ENCODE peak calls at places on chromosomes 4 and X, in five cellular contexts. One of them, this sample, is unnamed.

GRCh38 chrX:21132686-21133393 is 241.4 kb upstream of the CNKSR2 start:
- DNase-seq in ovary: no peak
- DNase-seq in thyroid gland: no peak
- DNase-seq in right atrium auricular region: no peak
- DNase-seq in CD8-positive, alpha-beta memory T cell: no peak
- DNase-seq in this sample: no peak

GRCh38 chrX:40132751-40133150 is 35.0 kb upstream of the BCOR start:
- DNase-seq in CD8-positive, alpha-beta memory T cell: no peak
- DNase-seq in ovary: peak; percentile 88
- DNase-seq in right atrium auricular region: peak; percentile 90
- DNase-seq in thyroid gland: peak; percentile 84
- DNase-seq in this sample: no peak

GRCh38 chrX:1491851-1492349 is 39.2 kb upstream of the ASMTL start:
- DNase-seq in ovary: no peak
- DNase-seq in CD8-positive, alpha-beta memory T cell: peak; percentile 65
- DNase-seq in thyroid gland: no peak
- DNase-seq in right atrium auricular region: no peak
- DNase-seq in this sample: no peak

GRCh38 chr4:168683595-168683994 is 186.7 kb downstream of the PALLD start:
- DNase-seq in CD8-positive, alpha-beta memory T cell: no peak
- DNase-seq in ovary: no peak
- DNase-seq in thyroid gland: no peak
- DNase-seq in right atrium auricular region: no peak
- DNase-seq in this sample: no peak

GRCh38 chr4:33052241-33052640 is 2332.1 kb downstream of the PCDH7 start:
- DNase-seq in ovary: no peak
- DNase-seq in thyroid gland: no peak
- DNase-seq in right atrium auricular region: no peak
- DNase-seq in CD8-positive, alpha-beta memory T cell: no peak
- DNase-seq in this sample: no peak

GRCh38 chrX:69504626-69505612 is 793 bp downstream of the NALF2 start:
- DNase-seq in thyroid gland: no peak
- DNase-seq in right atrium auricular region: no peak
- DNase-seq in ovary: no peak
- DNase-seq in CD8-positive, alpha-beta memory T cell: no peak
- DNase-seq in this sample: no peak

GRCh38 chr4:56622176-56622575 is 58.9 kb downstream of the HOPX start:
- DNase-seq in ovary: no peak
- DNase-seq in right atrium auricular region: no peak
- DNase-seq in thyroid gland: no peak
- DNase-seq in CD8-positive, alpha-beta memory T cell: no peak
- DNase-seq in this sample: peak; percentile 54

GRCh38 chr4:168119100-168119499 is 26.8 kb downstream of the ANXA10 start:
- DNase-seq in CD8-positive, alpha-beta memory T cell: no peak
- DNase-seq in ovary: no peak
- DNase-seq in right atrium auricular region: no peak
- DNase-seq in thyroid gland: no peak
- DNase-seq in this sample: no peak

GRCh38 chr4:113646456-113646809 is 115.1 kb downstream of the CAMK2D start:
- DNase-seq in CD8-positive, alpha-beta memory T cell: no peak
- DNase-seq in ovary: no peak
- DNase-seq in right atrium auricular region: no peak
- DNase-seq in thyroid gland: no peak
- DNase-seq in this sample: peak; percentile 6

GRCh38 chr4:142567199-142567598 is 278.9 kb downstream of the INPP4B start:
- DNase-seq in CD8-positive, alpha-beta memory T cell: peak; percentile 44
- DNase-seq in right atrium auricular region: no peak
- DNase-seq in ovary: no peak
- DNase-seq in thyroid gland: no peak
- DNase-seq in this sample: no peak

GRCh38 chr4:184792334-184792733 is 33.4 kb downstream of the ACSL1 start:
- DNase-seq in CD8-positive, alpha-beta memory T cell: no peak
- DNase-seq in right atrium auricular region: no peak
- DNase-seq in ovary: no peak
- DNase-seq in thyroid gland: no peak
- DNase-seq in this sample: no peak

GRCh38 chrX:139213241-139213709 is 317.3 kb upstream of the F9 start:
- DNase-seq in thyroid gland: no peak
- DNase-seq in CD8-positive, alpha-beta memory T cell: no peak
- DNase-seq in right atrium auricular region: no peak
- DNase-seq in ovary: no peak
- DNase-seq in this sample: no peak

GRCh38 chrX:139207655-139208054 is 322.9 kb upstream of the F9 start:
- DNase-seq in thyroid gland: no peak
- DNase-seq in CD8-positive, alpha-beta memory T cell: no peak
- DNase-seq in right atrium auricular region: no peak
- DNase-seq in ovary: no peak
- DNase-seq in this sample: no peak

GRCh38 chrX:139209342-139209741 is 321.2 kb upstream of the F9 start:
- DNase-seq in ovary: no peak
- DNase-seq in CD8-positive, alpha-beta memory T cell: no peak
- DNase-seq in right atrium auricular region: no peak
- DNase-seq in thyroid gland: no peak
- DNase-seq in this sample: no peak

GRCh38 chrX:139206914-139207313 is 323.6 kb upstream of the F9 start:
- DNase-seq in thyroid gland: no peak
- DNase-seq in right atrium auricular region: no peak
- DNase-seq in CD8-positive, alpha-beta memory T cell: no peak
- DNase-seq in ovary: no peak
- DNase-seq in this sample: no peak

GRCh38 chrX:139211568-139212182 is 318.9 kb upstream of the F9 start:
- DNase-seq in ovary: no peak
- DNase-seq in thyroid gland: no peak
- DNase-seq in CD8-positive, alpha-beta memory T cell: no peak
- DNase-seq in right atrium auricular region: no peak
- DNase-seq in this sample: no peak
- H3K27me3 ChIP-seq in ovary: no peaks in the 10 kb centered on the region
- H3K27me3 ChIP-seq in thyroid gland: no peaks in the 10 kb centered on the region
- H3K27me3 ChIP-seq in CD8-positive, alpha-beta memory T cell: no peaks in the 10 kb centered on the region
- H3K27me3 ChIP-seq in right atrium auricular region: no peaks in the 10 kb centered on the region
- H3K27me3 ChIP-seq in this sample: no peaks in the 10 kb centered on the region

DNA sequence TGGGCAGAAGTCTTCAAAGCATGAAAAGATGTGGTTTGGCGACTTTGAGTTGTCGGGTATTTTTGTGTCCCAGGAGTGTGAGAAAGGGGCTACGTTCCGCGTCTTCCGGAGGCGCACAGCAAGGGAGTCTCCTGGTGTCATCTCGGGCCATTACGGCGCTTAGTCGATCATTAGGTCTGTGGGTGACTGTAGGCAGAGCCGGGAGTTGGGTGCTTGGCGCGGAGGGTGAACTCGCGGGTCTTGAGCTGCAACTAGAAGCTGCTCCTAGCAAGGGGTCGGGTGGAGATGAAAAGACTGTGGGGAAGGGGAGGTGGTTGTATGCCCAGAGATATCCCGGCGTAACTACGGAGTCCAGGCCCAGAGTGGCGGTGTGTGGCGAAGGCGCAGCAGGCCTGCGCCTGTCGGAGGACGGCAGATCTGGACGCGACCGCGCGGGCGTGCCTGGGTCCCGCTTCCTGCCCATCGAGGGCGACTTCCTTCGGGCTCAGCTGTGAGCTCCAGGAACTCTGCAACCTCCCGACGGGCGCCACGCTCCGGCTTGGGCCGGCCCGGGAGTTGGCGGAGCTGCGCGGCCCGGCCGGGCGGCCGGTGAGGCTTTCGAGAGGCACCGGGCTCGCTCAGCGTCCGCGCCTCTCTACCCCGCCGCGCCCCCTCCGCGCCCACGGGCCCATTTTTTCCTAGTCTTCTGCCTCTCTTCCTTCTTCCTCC is 2.7 kb upstream of the NKX3-2 start:
- DNase-seq in ovary: no peak
- DNase-seq in CD8-positive, alpha-beta memory T cell: no peak
- DNase-seq in right atrium auricular region: no peak
- DNase-seq in thyroid gland: no peak
- DNase-seq in this sample: no peak
- H3K27me3 ChIP-seq in ovary: peaks cover 7% of the 10 kb centered on the region
- H3K27me3 ChIP-seq in CD8-positive, alpha-beta memory T cell: peaks cover 59% of the 10 kb centered on the region
- H3K27me3 ChIP-seq in right atrium auricular region: peaks cover 72% of the 10 kb centered on the region
- H3K27me3 ChIP-seq in thyroid gland: peaks cover 58% of the 10 kb centered on the region
- H3K27me3 ChIP-seq in this sample: peaks cover 29% of the 10 kb centered on the region

DNA sequence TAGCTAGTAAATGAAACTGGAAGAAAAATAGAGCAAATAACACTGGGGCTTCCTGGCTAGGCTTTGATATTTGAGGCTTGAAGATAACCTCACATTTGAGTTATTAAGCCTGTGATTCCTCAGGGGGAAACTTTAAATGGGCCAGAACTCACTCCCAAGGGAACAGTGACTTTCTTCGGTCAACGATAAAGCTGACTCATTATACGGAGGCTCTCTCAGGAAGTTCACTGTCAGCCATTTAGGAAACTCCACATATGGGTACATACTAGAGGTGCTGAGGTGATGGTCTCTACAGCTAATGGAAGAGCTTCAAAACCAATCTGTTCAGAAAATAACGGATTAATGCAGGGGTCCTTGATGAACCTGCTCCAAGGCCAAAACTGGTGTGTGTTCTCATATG is 120.8 kb downstream of the SH2D1A start:
- DNase-seq in ovary: no peak
- DNase-seq in thyroid gland: no peak
- DNase-seq in right atrium auricular region: no peak
- DNase-seq in CD8-positive, alpha-beta memory T cell: no peak
- DNase-seq in this sample: no peak
- H3K27me3 ChIP-seq in ovary: no peaks in the 10 kb centered on the region
- H3K27me3 ChIP-seq in thyroid gland: no peaks in the 10 kb centered on the region
- H3K27me3 ChIP-seq in right atrium auricular region: no peaks in the 10 kb centered on the region
- H3K27me3 ChIP-seq in CD8-positive, alpha-beta memory T cell: no peaks in the 10 kb centered on the region
- H3K27me3 ChIP-seq in this sample: no peaks in the 10 kb centered on the region

DNA sequence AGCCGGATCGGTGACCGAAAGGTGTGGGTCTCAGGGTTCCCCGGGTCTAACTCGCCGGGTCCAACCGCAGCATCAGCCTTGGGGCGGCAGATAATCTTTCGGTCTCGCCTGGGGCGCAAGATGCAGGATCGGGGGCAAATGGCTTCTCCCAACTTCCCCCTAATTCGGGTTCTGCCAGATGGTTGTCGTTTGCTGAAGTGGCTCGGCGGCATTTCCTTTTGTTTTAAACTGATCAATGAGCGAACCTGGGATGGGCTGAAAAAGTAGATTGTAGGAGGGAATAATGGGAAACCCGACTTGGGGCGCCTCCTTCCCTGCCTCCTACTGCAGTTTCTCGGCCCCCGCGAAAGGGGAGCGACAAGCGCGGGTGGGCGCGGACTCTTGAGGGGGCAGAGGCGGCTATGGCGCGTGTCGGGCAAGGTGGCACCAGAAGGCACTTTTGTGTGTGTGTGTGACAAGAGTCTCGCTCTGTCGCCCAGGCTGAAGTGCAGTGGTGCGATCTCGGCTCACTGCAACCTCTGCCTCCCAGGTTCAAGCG is 3.1 kb downstream of the PDGFRA start:
- DNase-seq in ovary: no peak
- DNase-seq in CD8-positive, alpha-beta memory T cell: no peak
- DNase-seq in thyroid gland: no peak
- DNase-seq in right atrium auricular region: no peak
- DNase-seq in this sample: no peak
- H3K27me3 ChIP-seq in ovary: no peaks in the 10 kb centered on the region
- H3K27me3 ChIP-seq in CD8-positive, alpha-beta memory T cell: peaks cover 48% of the 10 kb centered on the region
- H3K27me3 ChIP-seq in thyroid gland: peaks cover 39% of the 10 kb centered on the region
- H3K27me3 ChIP-seq in right atrium auricular region: peaks cover 40% of the 10 kb centered on the region
- H3K27me3 ChIP-seq in this sample: peaks cover 15% of the 10 kb centered on the region

GRCh38 chr4:80208606-80209005 is 11.3 kb downstream of the PRDM8 start:
- DNase-seq in ovary: no peak
- DNase-seq in CD8-positive, alpha-beta memory T cell: no peak
- DNase-seq in thyroid gland: no peak
- DNase-seq in right atrium auricular region: no peak
- DNase-seq in this sample: no peak

GRCh38 chr4:80207664-80208063 is 10.4 kb downstream of the PRDM8 start:
- DNase-seq in right atrium auricular region: no peak
- DNase-seq in CD8-positive, alpha-beta memory T cell: no peak
- DNase-seq in ovary: no peak
- DNase-seq in thyroid gland: no peak
- DNase-seq in this sample: no peak

GRCh38 chr4:80209302-80209701 is 12.0 kb downstream of the PRDM8 start:
- DNase-seq in CD8-positive, alpha-beta memory T cell: no peak
- DNase-seq in thyroid gland: no peak
- DNase-seq in right atrium auricular region: no peak
- DNase-seq in ovary: no peak
- DNase-seq in this sample: no peak

GRCh38 chr4:80213117-80213815 is 16.0 kb downstream of the PRDM8 start:
- DNase-seq in right atrium auricular region: no peak
- DNase-seq in CD8-positive, alpha-beta memory T cell: no peak
- DNase-seq in thyroid gland: no peak
- DNase-seq in ovary: no peak
- DNase-seq in this sample: no peak

GRCh38 chr4:80210549-80210948 is 13.2 kb downstream of the PRDM8 start:
- DNase-seq in ovary: no peak
- DNase-seq in right atrium auricular region: no peak
- DNase-seq in CD8-positive, alpha-beta memory T cell: no peak
- DNase-seq in thyroid gland: no peak
- DNase-seq in this sample: no peak
- H3K27me3 ChIP-seq in ovary: no peaks in the 10 kb centered on the region
- H3K27me3 ChIP-seq in right atrium auricular region: peaks cover 5% of the 10 kb centered on the region
- H3K27me3 ChIP-seq in CD8-positive, alpha-beta memory T cell: no peaks in the 10 kb centered on the region
- H3K27me3 ChIP-seq in thyroid gland: peaks cover 4% of the 10 kb centered on the region
- H3K27me3 ChIP-seq in this sample: no peaks in the 10 kb centered on the region